ENCODE peak calls at places on chromosome 15, in five cellular contexts. I is NCI-H226, J is ACHN, Y is mucosa of descending colon, X is SHP77. H is an unnamed sample.

GRCh38 chr15:86164222-86164898 is 84.7 kb downstream of the AGBL1 start:
- DNase-seq in I (no peak), J (no peak), Y (peak), X (no peak), H (no peak)

GRCh38 chr15:98786706-98787105 is 138.4 kb downstream of the IGF1R start:
- DNase-seq in I (no peak), J (peak), Y (no peak), X (no peak), H (no peak)

GRCh38 chr15:33358303-33358702 is 47.5 kb downstream of the RYR3 start:
- DNase-seq in I (no peak), J (no peak), Y (no peak), X (no peak), H (no peak)

GRCh38 chr15:68300115-68300940 is 22.8 kb downstream of the FEM1B start:
- DNase-seq in I (no peak), J (no peak), Y (peak), X (no peak), H (no peak)

GRCh38 chr15:92623435-92623834 is 32.1 kb downstream of the FAM174B start:
- DNase-seq in I (no peak), J (no peak), Y (peak), X (peak), H (no peak)

GRCh38 chr15:31145271-31145911 is 43.9 kb upstream of the TRPM1 start:
- DNase-seq in I (peak), J (peak), Y (no peak), X (no peak), H (no peak)

GRCh38 chr15:87387681-87388240 is 868.8 kb downstream of the NTRK3 start:
- DNase-seq in I (no peak), J (no peak), Y (no peak), X (no peak), H (no peak)

GRCh38 chr15:83626171-83626802 is 27.6 kb upstream of the ADAMTSL3 start:
- DNase-seq in I (peak), J (peak), Y (no peak), X (no peak), H (no peak)

GRCh38 chr15:75042730-75043508 is 19.5 kb downstream of the PPCDC start:
- DNase-seq in I (no peak), J (peak), Y (peak), X (peak), H (peak)

GRCh38 chr15:34818531-34818930 is 23.2 kb upstream of the ACTC1 start:
- DNase-seq in I (no peak), J (no peak), Y (no peak), X (no peak), H (no peak)

GRCh38 chr15:93862791-93863190 is 368.6 kb upstream of the MCTP2 start:
- DNase-seq in I (no peak), J (no peak), Y (peak), X (no peak), H (no peak)

GRCh38 chr15:75335705-75336355 is at the start of gene COMMD4:
- DNase-seq in I (peak), J (peak), Y (peak), X (peak), H (peak)

GRCh38 chr15:93288718-93289117 is 199.7 kb upstream of the RGMA start:
- DNase-seq in I (no peak), J (no peak), Y (no peak), X (no peak), H (peak)

GRCh38 chr15:63233667-63234419 is 43.6 kb upstream of the APH1B start:
- DNase-seq in I (peak), J (no peak), Y (no peak), X (no peak), H (no peak)

GRCh38 chr15:100999369-100999768 is 80.2 kb downstream of the LRRK1 start:
- DNase-seq in I (no peak), J (no peak), Y (no peak), X (no peak), H (no peak)

GRCh38 chr15:39874890-39875549 is 45.0 kb downstream of the GPR176 start:
- DNase-seq in I (no peak), J (peak), Y (peak), X (peak), H (no peak)

GRCh38 chr15:64686130-64686735 is 89.2 kb downstream of the RBPMS2 start:
- DNase-seq in I (no peak), J (peak), Y (peak), X (peak), H (peak)

GRCh38 chr15:32825219-32825618 is 107.4 kb downstream of the GREM1 start:
- DNase-seq in I (no peak), J (no peak), Y (no peak), X (no peak), H (no peak)

GRCh38 chr15:89340586-89340985 is 6.0 kb upstream of the POLG start:
- DNase-seq in I (no peak), J (no peak), Y (no peak), X (no peak), H (no peak)

GRCh38 chr15:34708422-34708821 is 46.4 kb downstream of the GJD2 start:
- DNase-seq in I (no peak), J (peak), Y (peak), X (peak), H (peak)

GRCh38 chr15:85377986-85378385 is 2.4 kb upstream of the AKAP13 start:
- DNase-seq in I (no peak), J (no peak), Y (no peak), X (no peak), H (no peak)

GRCh38 chr15:39670687-39671086 is 89.8 kb downstream of the THBS1 start:
- DNase-seq in I (no peak), J (no peak), Y (no peak), X (no peak), H (no peak)

GRCh38 chr15:67879440-67880129 is 39.7 kb upstream of the RNU6-1 start:
- DNase-seq in I (no peak), J (no peak), Y (no peak), X (no peak), H (no peak)

GRCh38 chr15:96070636-96071035 is 259.9 kb upstream of the NR2F2 start:
- DNase-seq in I (no peak), J (no peak), Y (no peak), X (no peak), H (no peak)

GRCh38 chr15:65885668-65886218 is 16.5 kb downstream of the RAB11A start:
- DNase-seq in I (no peak), J (no peak), Y (no peak), X (no peak), H (no peak)

GRCh38 chr15:80404057-80404718 is at the start of gene ARNT2:
- DNase-seq in I (peak), J (peak), Y (no peak), X (peak), H (peak)

GRCh38 chr15:90004671-90005070 is 3.5 kb downstream of the ZNF710 start:
- DNase-seq in I (peak), J (peak), Y (no peak), X (no peak), H (no peak)

GRCh38 chr15:94856267-94856854 is 625.0 kb downstream of the MCTP2 start:
- DNase-seq in I (no peak), J (no peak), Y (no peak), X (no peak), H (no peak)

GRCh38 chr15:71057581-71057980 is 57.7 kb upstream of the THSD4 start:
- DNase-seq in I (no peak), J (no peak), Y (no peak), X (no peak), H (no peak)

GRCh38 chr15:58223432-58223831 is 85.3 kb downstream of the AQP9 start:
- DNase-seq in I (no peak), J (no peak), Y (no peak), X (no peak), H (no peak)

GRCh38 chr15:92617197-92618037 is 38.2 kb downstream of the FAM174B start:
- DNase-seq in I (peak), J (no peak), Y (peak), X (peak), H (peak)

GRCh38 chr15:70195808-70196304 is 98.1 kb upstream of the TLE3 start:
- DNase-seq in I (peak), J (peak), Y (peak), X (no peak), H (no peak)

GRCh38 chr15:74651251-74651741 is 35.7 kb downstream of the CLK3 start:
- DNase-seq in I (no peak), J (no peak), Y (no peak), X (no peak), H (no peak)

GRCh38 chr15:91941871-91942270 is 88.4 kb downstream of the SLCO3A1 start:
- DNase-seq in I (no peak), J (no peak), Y (no peak), X (no peak), H (no peak)

GRCh38 chr15:32908135-32908801 is 190.5 kb downstream of the GREM1 start:
- DNase-seq in I (no peak), J (no peak), Y (no peak), X (no peak), H (no peak)

GRCh38 chr15:96336643-96337353 is 6.3 kb downstream of the NR2F2 start:
- DNase-seq in I (no peak), J (peak), Y (no peak), X (no peak), H (no peak)

GRCh38 chr15:84108725-84109124 is 126.8 kb upstream of the GOLGA6L4 start:
- DNase-seq in I (no peak), J (peak), Y (no peak), X (no peak), H (no peak)

H was measured in H7.